ENCODE peak calls at places on chromosomes 12 and 14, in four cellular contexts. N, K, W and V are unnamed samples.

GRCh38 chr12:59736786-59737185 is 141.0 kb downstream of the SLC16A7 start:
- DNase-seq in N (no peak), W (peak), K (no peak), V (peak)

GRCh38 chr14:60647081-60647836 is 2.0 kb downstream of the SIX1 start:
- DNase-seq in N (no peak), K (no peak), W (peak), V (peak)

GRCh38 chr12:108634225-108634795 is 616 bp upstream of the SELPLG start:
- DNase-seq in W (no peak), K (no peak), N (no peak), V (no peak)

GRCh38 chr14:31303654-31304053 is 96.1 kb upstream of the HECTD1 start:
- DNase-seq in K (no peak), N (no peak), W (no peak), V (no peak)

GRCh38 chr12:52992699-52993557 is 13.3 kb upstream of the EIF4B start:
- DNase-seq in K (peak), W (peak), N (no peak), V (peak)

GRCh38 chr14:23561873-23562821 is 5.4 kb downstream of the AP1G2 start:
- DNase-seq in N (no peak), W (no peak), K (no peak), V (no peak)

GRCh38 chr14:24260026-24260779 is 2.8 kb downstream of the TGM1 start:
- DNase-seq in W (no peak), K (no peak), N (no peak), V (no peak)

GRCh38 chr12:108078428-108078827 is 50.7 kb upstream of the WSCD2 start:
- DNase-seq in K (no peak), N (no peak), W (no peak), V (no peak)

GRCh38 chr12:116381744-116382455 is 104.4 kb upstream of the MED13L start:
- DNase-seq in N (no peak), K (no peak), W (peak), V (peak)

GRCh38 chr12:3520168-3520567 is 29.2 kb downstream of the PRMT8 start:
- DNase-seq in K (no peak), W (no peak), N (no peak), V (no peak)

GRCh38 chr14:63852271-63852816 is 460 bp upstream of the SYNE2 start:
- DNase-seq in W (peak), N (no peak), K (no peak), V (no peak)

GRCh38 chr12:78194448-78194847 is 363.8 kb downstream of the NAV3 start:
- DNase-seq in N (no peak), K (no peak), W (peak), V (peak)

GRCh38 chr14:84482256-84483071 is 1047.5 kb upstream of the FLRT2 start:
- DNase-seq in K (no peak), W (peak), N (no peak), V (peak)

GRCh38 chr14:103014466-103015319 is 42.7 kb downstream of the CDC42BPB start:
- DNase-seq in W (peak), K (no peak), N (no peak), V (peak)

GRCh38 chr12:41188058-41188840 is at the start of gene PDZRN4:
- DNase-seq in N (peak), K (no peak), W (no peak), V (no peak)

GRCh38 chr14:32545109-32545857 is 216.2 kb downstream of the AKAP6 start:
- DNase-seq in W (no peak), K (no peak), N (no peak), V (no peak)

GRCh38 chr14:50521912-50522341 is 10.4 kb downstream of the MAP4K5 start:
- DNase-seq in N (no peak), W (peak), K (no peak), V (no peak)

GRCh38 chr12:132918680-132919079 is 31.3 kb upstream of the CHFR start:
- DNase-seq in K (no peak), N (no peak), W (no peak), V (no peak)

GRCh38 chr12:107749094-107749493 is 11.8 kb downstream of the PRDM4 start:
- DNase-seq in N (no peak), K (no peak), W (peak), V (no peak)

GRCh38 chr14:33711761-33712160 is 239.1 kb downstream of the EGLN3 start:
- DNase-seq in K (no peak), W (no peak), N (no peak), V (no peak)

GRCh38 chr12:90514325-90514724 is 440.7 kb downstream of the CCER1 start:
- DNase-seq in K (no peak), N (no peak), W (peak), V (no peak)

GRCh38 chr14:30521899-30522736 is 36.8 kb upstream of the G2E3 start:
- DNase-seq in K (peak), N (no peak), W (peak), V (peak)

GRCh38 chr14:60301685-60302084 is 52.7 kb downstream of the PPM1A start:
- DNase-seq in W (no peak), K (no peak), N (no peak), V (no peak)

GRCh38 chr12:96811083-96811482 is 96.0 kb upstream of the NEDD1 start:
- DNase-seq in N (no peak), K (no peak), W (peak), V (peak)

GRCh38 chr12:109730306-109731145 is 16.9 kb downstream of the FAM222A start:
- DNase-seq in K (no peak), W (no peak), N (no peak), V (no peak)

GRCh38 chr12:91100901-91101300 is 10.4 kb downstream of the LUM start:
- DNase-seq in K (no peak), N (no peak), W (no peak), V (peak)

DNA sequence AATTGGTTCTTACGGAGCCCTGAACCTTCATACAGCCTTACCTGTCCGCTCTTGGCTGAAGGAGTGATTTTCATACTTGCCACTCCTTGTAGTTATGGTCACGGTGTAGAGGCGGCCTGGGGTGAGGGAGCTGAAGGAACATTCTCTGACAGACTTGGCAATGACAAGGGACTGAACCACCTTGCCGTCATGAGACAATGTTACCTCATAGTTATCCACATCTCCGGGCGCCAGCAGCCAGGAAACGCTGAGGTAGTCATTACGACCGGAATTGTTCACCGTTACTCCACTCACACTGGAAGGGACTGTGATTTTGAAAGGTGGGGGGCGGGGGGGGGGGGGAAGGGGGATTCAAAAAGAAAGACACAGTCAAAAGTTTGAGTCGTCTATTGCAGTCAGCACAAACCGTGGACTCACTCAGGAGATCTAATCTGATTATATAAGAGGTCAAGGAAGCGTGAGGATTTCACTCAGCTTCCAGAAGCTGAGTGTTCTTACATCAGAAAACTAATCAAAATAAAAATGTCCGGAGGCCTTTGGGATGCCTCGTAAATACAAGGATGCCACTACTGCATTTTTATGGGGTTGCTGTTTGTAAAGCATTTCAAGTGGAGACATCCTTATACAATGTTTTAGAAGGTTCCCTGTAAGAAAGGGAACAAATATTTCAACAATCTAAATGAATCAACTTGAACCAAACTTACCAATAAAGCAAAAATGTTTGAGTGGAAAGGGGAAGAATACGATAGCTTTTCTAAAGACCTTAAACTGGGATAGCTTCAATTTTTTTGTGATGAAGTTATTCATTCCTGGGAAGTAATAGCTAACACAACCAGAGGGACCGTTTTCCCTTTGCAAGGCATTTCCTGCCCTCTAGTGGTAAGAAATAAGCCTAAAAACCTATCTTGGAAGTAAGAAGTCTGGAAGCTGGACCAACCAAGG is 60.6 kb downstream of the PTPRB start:
- DNase-seq in K (peak), W (peak), N (no peak), V (peak)
- TF ChIP-seq CTCF in K (peak), W (peak), N (peak), V (peak)

GRCh38 chr14:95998656-95999055 is 40.5 kb upstream of the C14orf132 start:
- DNase-seq in K (peak), W (peak), N (no peak), V (peak)
- TF ChIP-seq CTCF in K (peak), W (peak), N (peak), V (peak)

GRCh38 chr12:29425722-29426121 is 44.8 kb upstream of the ERGIC2 start:
- DNase-seq in W (no peak), N (no peak), K (no peak), V (no peak)

GRCh38 chr12:29426516-29426915 is 45.5 kb upstream of the ERGIC2 start:
- DNase-seq in N (no peak), W (no peak), K (no peak), V (no peak)

GRCh38 chr12:29429999-29430698 is 49.2 kb upstream of the ERGIC2 start:
- DNase-seq in W (no peak), N (no peak), K (no peak), V (no peak)

GRCh38 chr12:29428630-29429029 is 47.7 kb upstream of the ERGIC2 start:
- DNase-seq in W (peak), N (no peak), K (peak), V (peak)

DNA sequence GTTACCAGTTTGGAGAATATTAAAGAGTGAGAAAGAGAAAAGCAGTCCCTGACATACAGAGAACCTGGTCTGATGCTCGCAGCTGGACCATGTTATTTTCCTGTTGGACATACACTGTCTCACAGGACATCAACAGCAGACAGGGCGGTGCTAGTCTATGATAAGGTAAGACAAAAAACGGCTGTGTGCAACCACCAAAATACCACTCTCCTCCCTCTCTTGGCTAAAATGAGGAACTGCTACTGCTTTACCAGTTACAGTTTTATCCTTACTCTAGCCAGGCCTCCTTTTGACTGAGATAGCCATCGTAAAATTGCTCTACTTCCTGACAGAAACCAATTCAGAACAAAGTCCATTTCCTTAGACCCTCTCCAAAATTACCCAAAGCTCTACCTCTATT is 47.0 kb upstream of the ERGIC2 start:
- DNase-seq in N (no peak), K (peak), W (no peak), V (no peak)
- TF ChIP-seq CTCF in N (no peak), K (peak), W (no peak), V (no peak)

GRCh38 chr14:37343307-37344094 is 145.8 kb downstream of the MIPOL1 start:
- DNase-seq in N (no peak), K (no peak), W (peak), V (no peak)

GRCh38 chr14:37340353-37340752 is 142.6 kb downstream of the MIPOL1 start:
- DNase-seq in W (no peak), N (no peak), K (no peak), V (no peak)
- TF ChIP-seq CTCF in W (no peak), N (no peak), K (peak), V (peak)

DNA sequence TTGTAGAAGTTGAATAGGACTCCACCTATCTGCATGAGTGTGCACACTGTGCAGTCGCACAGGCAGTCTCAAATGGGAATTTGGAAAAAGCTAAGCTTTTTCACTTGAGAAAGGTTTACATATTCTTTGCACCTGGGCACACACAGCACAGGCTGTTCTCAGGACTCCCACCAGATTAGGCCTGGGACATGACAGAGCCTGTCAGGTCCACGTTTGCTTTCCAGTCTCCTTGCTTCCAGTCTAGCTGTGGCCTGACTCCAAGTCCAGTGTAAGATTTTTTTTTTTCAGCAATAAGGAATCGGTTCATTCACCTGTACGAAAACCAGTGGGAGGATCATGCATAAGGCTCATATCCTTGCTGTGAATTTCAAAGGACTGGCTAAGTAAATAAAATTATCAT is 181.3 kb downstream of the ZFP36L1 start:
- DNase-seq in N (no peak), W (no peak), K (no peak), V (no peak)
- TF ChIP-seq CTCF in N (no peak), W (no peak), K (no peak), V (no peak)

GRCh38 chr12:68406134-68406576 is 74.0 kb upstream of the MDM1 start:
- DNase-seq in W (peak), N (peak), K (no peak), V (peak)
- TF ChIP-seq CTCF in W (peak), N (peak), K (peak), V (peak)

GRCh38 chr12:70402597-70402996 is 36.5 kb downstream of the KCNMB4 start:
- DNase-seq in K (peak), W (no peak), N (no peak), V (no peak)
- TF ChIP-seq CTCF in K (no peak), W (no peak), N (no peak), V (peak)

DNA sequence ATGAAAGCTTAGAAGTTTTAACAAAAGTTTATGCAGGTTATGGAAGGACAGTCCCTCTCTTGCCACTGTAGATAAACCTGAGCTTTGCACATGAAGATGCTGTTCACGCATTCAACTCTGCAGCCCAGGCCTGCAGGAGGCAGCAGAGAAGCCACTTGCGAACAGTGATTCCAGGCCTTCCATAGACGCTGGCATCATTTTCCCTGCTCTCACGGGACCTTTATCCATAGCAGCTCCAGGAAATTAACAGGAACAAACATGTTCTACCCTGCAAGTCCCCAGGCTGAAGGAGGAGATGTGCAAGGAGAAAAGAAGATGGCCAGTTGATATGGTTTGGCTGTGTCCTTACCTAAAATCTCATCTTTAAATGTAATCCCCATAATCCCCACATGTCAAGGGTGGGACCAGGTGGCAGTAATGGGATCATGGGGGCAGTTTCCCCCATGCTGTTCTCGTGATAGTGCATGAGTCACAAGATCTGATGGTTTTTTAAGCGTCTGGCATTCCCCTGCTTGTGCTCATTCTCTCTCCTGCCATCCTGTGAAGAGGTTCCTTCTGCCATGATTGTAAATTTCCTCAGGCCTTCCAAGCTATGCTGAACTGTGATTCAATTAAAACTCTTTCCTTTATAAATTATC is 2.0 kb downstream of the ERP27 start:
- DNase-seq in K (no peak), W (no peak), N (no peak), V (no peak)
- TF ChIP-seq CTCF in K (peak), W (no peak), N (no peak), V (peak)

DNA sequence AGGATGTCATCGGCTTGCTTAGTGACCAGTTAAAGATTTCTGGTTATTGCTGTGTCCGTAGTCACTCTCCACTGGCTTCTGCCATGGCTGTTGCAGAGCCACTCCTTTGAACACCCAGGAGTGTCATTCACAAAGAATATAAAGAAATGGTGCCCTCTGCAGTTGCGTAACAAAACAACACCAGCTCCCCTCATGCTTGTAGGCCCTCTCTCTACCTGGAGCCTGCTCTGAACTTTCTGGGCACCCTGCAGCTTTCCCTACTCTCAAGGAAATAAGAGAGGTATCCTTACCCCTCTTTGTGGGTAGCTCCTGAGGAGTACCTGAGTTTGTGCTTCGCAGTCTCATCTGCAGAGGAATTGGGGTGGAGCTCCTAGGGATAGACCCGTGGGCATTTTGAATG is 97.3 kb upstream of the TMEM260 start:
- DNase-seq in N (no peak), K (peak), W (peak), V (no peak)
- TF ChIP-seq CTCF in N (no peak), K (peak), W (peak), V (peak)

GRCh38 chr14:70823281-70823680 is 14.0 kb upstream of the MAP3K9 start:
- DNase-seq in W (no peak), K (no peak), N (no peak), V (no peak)

GRCh38 chr14:70821916-70822705 is 12.8 kb upstream of the MAP3K9 start:
- DNase-seq in K (no peak), W (peak), N (no peak), V (peak)

GRCh38 chr14:70821581-70821915 is 12.2 kb upstream of the MAP3K9 start:
- DNase-seq in K (no peak), N (no peak), W (no peak), V (no peak)

GRCh38 chr14:70827366-70828151 is 18.2 kb upstream of the MAP3K9 start:
- DNase-seq in W (no peak), K (no peak), N (no peak), V (peak)

DNA sequence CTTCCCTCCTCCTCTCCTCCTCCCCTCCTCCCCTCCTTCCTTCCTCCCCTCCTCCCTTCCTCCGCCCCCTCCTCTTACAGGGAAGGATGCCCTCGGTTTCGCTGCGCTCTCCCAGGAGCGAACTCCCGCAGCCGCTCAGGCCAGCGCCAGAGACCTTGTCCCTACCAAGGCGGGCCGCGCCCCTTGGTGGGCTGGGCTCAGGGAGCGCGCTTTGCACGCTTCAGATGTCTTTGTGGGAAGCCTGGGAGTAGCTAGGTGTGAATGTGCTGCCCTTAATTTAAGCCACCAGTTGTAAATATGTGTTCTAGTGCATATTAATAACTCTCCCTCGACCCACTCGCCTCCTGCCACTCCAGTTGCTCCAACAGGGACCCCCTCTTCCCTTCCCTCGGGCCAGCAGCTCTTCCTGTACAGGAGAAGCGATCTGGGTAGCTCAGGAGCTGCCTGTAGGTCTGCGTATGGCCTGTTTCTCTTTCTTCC is 13.4 kb upstream of the MAP3K9 start:
- DNase-seq in N (no peak), W (peak), K (no peak), V (no peak)
- TF ChIP-seq CTCF in N (no peak), W (no peak), K (no peak), V (no peak)